ENCODE peak calls at places on chromosomes 13 and 19, in ten cellular contexts. G is cardiac fibroblast, C is epithelial cell of esophagus, A is HFF-Myc, W is HL-60, F is AG04450, T is activated B cell treated with CpG ODN at 0.5 μM for 24 hours, R is astrocyte of the cerebellum, J is progenitor cell of endocrine pancreas, K is OCI-LY7. S is an unnamed sample.
A peak's percentile ranks its signal among the peaks of the same experiment; 100 is the strongest.

GRCh38 chr19:12639901-12640613 is 26.5 kb downstream of the MAN2B1 start:
- DNase-seq in G (peak; percentile 77), J (peak; percentile 58), W (peak; percentile 91), T (peak; percentile 75), F (peak; percentile 24), A (peak; percentile 51), K (peak; percentile 83), R (peak; percentile 16), C (peak; percentile 74), S (peak; percentile 91)

GRCh38 chr13:94657167-94657566 is 55.2 kb downstream of the SOX21 start:
- DNase-seq in C (peak; percentile 65), R (no peak), F (no peak), W (no peak), A (no peak), K (no peak), T (no peak), J (no peak), G (peak; percentile 15), S (no peak)

GRCh38 chr13:36297600-36298338 is at the start of gene CCDC169:
- DNase-seq in J (peak; percentile 51), C (peak; percentile 58), T (peak; percentile 48), A (no peak), W (peak; percentile 91), R (peak; percentile 19), K (no peak), G (peak; percentile 72), F (peak; percentile 10), S (peak; percentile 69)

GRCh38 chr19:32870981-32871451 is 1.4 kb upstream of the SLC7A9 start:
- DNase-seq in R (no peak), T (no peak), C (peak; percentile 15), G (no peak), A (no peak), J (no peak), F (no peak), W (no peak), K (no peak), S (no peak)

GRCh38 chr19:36838784-36839324 is 667 bp upstream of the ZNF790 start:
- DNase-seq in W (no peak), T (no peak), J (no peak), R (no peak), F (no peak), K (no peak), A (no peak), C (no peak), G (peak; percentile 22), S (no peak)

GRCh38 chr13:74062933-74063332 is 71.3 kb downstream of the KLF12 start:
- DNase-seq in K (peak; percentile 80), W (no peak), R (no peak), F (no peak), C (no peak), G (peak; percentile 74), J (no peak), T (no peak), A (no peak), S (no peak)

GRCh38 chr13:81597101-81597500 is 1256.2 kb upstream of the SPRY2 start:
- DNase-seq in W (no peak), K (no peak), T (no peak), A (no peak), C (no peak), F (no peak), J (no peak), G (no peak), R (no peak), S (no peak)

GRCh38 chr19:41311072-41311471 is 1.1 kb downstream of the CCDC97 start:
- DNase-seq in R (no peak), A (no peak), K (no peak), T (no peak), W (no peak), G (no peak), F (no peak), C (peak; percentile 18), J (no peak), S (no peak)

GRCh38 chr19:46716013-46716671 is 772 bp downstream of the PRKD2 start:
- DNase-seq in G (no peak), W (no peak), A (no peak), T (no peak), J (peak; percentile 61), C (no peak), K (peak; percentile 34), F (no peak), R (no peak), S (peak; percentile 47)

GRCh38 chr13:111621164-111621563 is 300.7 kb downstream of the TEX29 start:
- DNase-seq in K (no peak), C (no peak), T (no peak), F (no peak), J (no peak), A (no peak), G (no peak), R (no peak), W (no peak), S (no peak)

GRCh38 chr19:5903054-5903501 is 512 bp downstream of the NDUFA11 start:
- DNase-seq in C (no peak), J (no peak), K (peak; percentile 13), A (no peak), F (no peak), G (peak; percentile 53), T (no peak), R (peak; percentile 22), W (no peak), S (no peak)

GRCh38 chr13:71148391-71148790 is 718.6 kb downstream of the DACH1 start:
- DNase-seq in K (no peak), A (no peak), J (no peak), T (no peak), R (no peak), G (no peak), W (no peak), C (no peak), F (no peak), S (no peak)

GRCh38 chr19:35088514-35088913 is 27.1 kb upstream of the FXYD3 start:
- DNase-seq in K (peak; percentile 21), G (peak; percentile 73), R (peak; percentile 33), J (no peak), F (peak; percentile 63), W (no peak), C (peak; percentile 90), T (no peak), A (peak; percentile 75), S (no peak)
- TF ChIP-seq CTCF in K (no peak), G (no peak), R (no peak), J (no peak), F (peak; percentile 6), W (no peak), C (no peak), T (no peak), A (no peak), S (no peak)

GRCh38 chr19:56121180-56122167 is at the start of gene ZNF787:
- DNase-seq in J (peak; percentile 99), C (peak; percentile 93), R (peak; percentile 93), K (peak; percentile 99), G (peak; percentile 99), A (peak; percentile 80), T (peak; percentile 99), W (peak; percentile 96), F (peak; percentile 95), S (peak; percentile 97)

GRCh38 chr19:56120002-56120370 is 1.1 kb downstream of the ZNF787 start:
- DNase-seq in T (no peak), G (no peak), F (no peak), J (no peak), C (no peak), K (no peak), R (no peak), W (no peak), A (no peak), S (no peak)

GRCh38 chr19:56118666-56119584 is 2.2 kb downstream of the ZNF787 start:
- DNase-seq in F (no peak), A (no peak), W (no peak), R (no peak), T (no peak), C (no peak), G (no peak), K (no peak), J (no peak), S (no peak)

GRCh38 chr19:56119585-56119978 is 1.5 kb downstream of the ZNF787 start:
- DNase-seq in R (no peak), J (no peak), T (no peak), K (no peak), C (peak; percentile 46), G (no peak), W (peak; percentile 20), F (no peak), A (no peak), S (no peak)

GRCh38 chr19:56120371-56121179 is 520 bp downstream of the ZNF787 start:
- DNase-seq in K (peak; percentile 80), W (peak; percentile 86), R (peak; percentile 15), C (peak; percentile 76), J (peak; percentile 45), T (peak; percentile 85), G (peak; percentile 83), A (no peak), F (no peak), S (peak; percentile 96)
- TF ChIP-seq CTCF in K (no peak), W (no peak), R (no peak), C (peak; percentile 3), J (peak; percentile 35), T (no peak), G (peak; percentile 21), A (peak; percentile 3), F (no peak), S (peak; percentile 22)

GRCh38 chr19:49761625-49762311 is 1.3 kb downstream of the TSKS start:
- DNase-seq in A (no peak), F (no peak), R (no peak), K (peak; percentile 34), W (no peak), G (peak; percentile 86), C (no peak), T (no peak), J (no peak), S (no peak)
- TF ChIP-seq CTCF in A (peak; percentile 31), F (peak; percentile 44), R (peak; percentile 8), K (peak; percentile 54), W (no peak), G (peak; percentile 39), C (peak; percentile 10), T (no peak), J (no peak), S (no peak)

GRCh38 chr13:45417790-45418534 is at the start of gene SLC25A30:
- DNase-seq in G (peak; percentile 92), K (peak; percentile 32), T (peak; percentile 87), R (peak; percentile 62), J (peak; percentile 84), W (peak; percentile 95), F (peak; percentile 49), A (peak; percentile 56), C (peak; percentile 92), S (peak; percentile 85)
- TF ChIP-seq CTCF in G (no peak), K (no peak), T (no peak), R (no peak), J (no peak), W (no peak), F (no peak), A (no peak), C (no peak), S (no peak)

GRCh38 chr13:52344108-52344507 is 61.9 kb downstream of the THSD1 start:
- DNase-seq in J (no peak), R (no peak), A (no peak), K (no peak), W (no peak), T (no peak), F (no peak), G (peak; percentile 26), C (peak; percentile 20), S (no peak)
- TF ChIP-seq CTCF in J (no peak), R (no peak), A (no peak), K (no peak), W (no peak), T (no peak), F (no peak), G (no peak), C (no peak), S (no peak)

S was measured in CD14-positive monocyte.